ENCODE peak calls at places on chromosomes 7 and 10, in eight cellular contexts. C, W, Z, L, Y, B, M and H are unnamed samples.

GRCh38 chr7:20270371-20270770 is 53.2 kb upstream of the MACC1 start:
- DNase-seq in Z (no peak), C (no peak), W (no peak), L (no peak), Y (no peak), M (no peak), B (no peak), H (no peak)

GRCh38 chr10:61919646-61920215 is 18.2 kb downstream of the ARID5B start:
- DNase-seq in W (no peak), Z (no peak), L (no peak), Y (no peak), B (no peak), M (no peak), C (no peak), H (no peak)

GRCh38 chr7:130432886-130433285 is 7.9 kb downstream of the CEP41 start:
- DNase-seq in Y (no peak), L (no peak), Z (no peak), B (no peak), M (no peak), W (no peak), C (no peak), H (no peak)

GRCh38 chr7:42805601-42806000 is 106.3 kb downstream of the C7orf25 start:
- DNase-seq in W (no peak), Y (no peak), B (no peak), Z (no peak), C (no peak), M (no peak), L (no peak), H (no peak)

GRCh38 chr10:100509241-100509640 is 10.4 kb downstream of the SEC31B start:
- DNase-seq in Z (no peak), W (no peak), B (no peak), C (no peak), Y (no peak), M (no peak), L (no peak), H (no peak)

GRCh38 chr10:97534746-97535367 is 36.1 kb downstream of the UBTD1 start:
- DNase-seq in C (peak), Y (no peak), B (no peak), W (peak), M (no peak), L (peak), Z (peak), H (peak)

GRCh38 chr7:94300176-94300835 is 94.4 kb upstream of the COL1A2 start:
- DNase-seq in L (peak), Y (no peak), C (no peak), B (no peak), Z (no peak), M (no peak), W (no peak), H (no peak)

GRCh38 chr10:60387531-60387930 is 2.1 kb downstream of the ANK3 start:
- DNase-seq in W (no peak), Z (no peak), C (no peak), L (no peak), B (no peak), M (no peak), Y (no peak), H (no peak)

GRCh38 chr10:110758898-110759297 is 112.8 kb upstream of the PDCD4 start:
- DNase-seq in B (no peak), M (peak), W (no peak), L (no peak), Y (no peak), Z (no peak), C (no peak), H (no peak)

GRCh38 chr7:30080818-30081217 is 52.6 kb downstream of the PLEKHA8 start:
- DNase-seq in W (no peak), L (no peak), C (no peak), Z (no peak), Y (no peak), B (no peak), M (no peak), H (no peak)

GRCh38 chr10:103839513-103839864 is 15.9 kb downstream of the SH3PXD2A start:
- DNase-seq in L (no peak), B (no peak), M (no peak), Z (no peak), C (no peak), Y (no peak), W (no peak), H (no peak)
- H3K27ac ChIP-seq in L (no peak), B (no peak), M (peak), Z (no peak), C (no peak), Y (no peak), W (peak), H (no peak)

DNA sequence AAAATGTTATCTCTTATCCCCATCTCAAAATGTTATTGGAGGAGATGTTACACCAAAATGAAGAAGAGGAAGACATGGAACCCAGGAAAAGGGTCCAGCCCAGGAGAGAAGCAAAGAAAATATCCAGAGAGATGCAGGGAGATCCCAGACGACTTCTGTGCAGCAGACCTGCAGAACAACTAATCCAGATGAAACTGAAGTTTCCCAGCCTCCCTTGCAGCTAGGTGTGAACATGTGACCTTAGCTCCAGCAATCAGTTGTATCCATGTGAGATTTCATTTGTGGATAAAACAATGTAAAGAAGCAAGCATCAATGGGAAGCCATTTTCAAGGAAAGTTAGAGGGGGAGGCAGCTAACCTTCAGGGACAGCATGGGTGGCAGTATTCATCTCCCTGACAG is 55.8 kb upstream of the NANOS1 start:
- DNase-seq in W (no peak), B (no peak), L (no peak), Y (no peak), Z (no peak), C (peak), M (no peak), H (no peak)
- H3K27ac ChIP-seq in W (no peak), B (no peak), L (no peak), Y (no peak), Z (no peak), C (no peak), M (no peak), H (no peak)

GRCh38 chr7:151859948-151860685 is 16.8 kb downstream of the PRKAG2 start:
- DNase-seq in Y (no peak), C (no peak), B (peak), W (no peak), M (no peak), Z (peak), L (no peak), H (no peak)
- H3K27ac ChIP-seq in Y (no peak), C (no peak), B (no peak), W (no peak), M (no peak), Z (no peak), L (no peak), H (no peak)

DNA sequence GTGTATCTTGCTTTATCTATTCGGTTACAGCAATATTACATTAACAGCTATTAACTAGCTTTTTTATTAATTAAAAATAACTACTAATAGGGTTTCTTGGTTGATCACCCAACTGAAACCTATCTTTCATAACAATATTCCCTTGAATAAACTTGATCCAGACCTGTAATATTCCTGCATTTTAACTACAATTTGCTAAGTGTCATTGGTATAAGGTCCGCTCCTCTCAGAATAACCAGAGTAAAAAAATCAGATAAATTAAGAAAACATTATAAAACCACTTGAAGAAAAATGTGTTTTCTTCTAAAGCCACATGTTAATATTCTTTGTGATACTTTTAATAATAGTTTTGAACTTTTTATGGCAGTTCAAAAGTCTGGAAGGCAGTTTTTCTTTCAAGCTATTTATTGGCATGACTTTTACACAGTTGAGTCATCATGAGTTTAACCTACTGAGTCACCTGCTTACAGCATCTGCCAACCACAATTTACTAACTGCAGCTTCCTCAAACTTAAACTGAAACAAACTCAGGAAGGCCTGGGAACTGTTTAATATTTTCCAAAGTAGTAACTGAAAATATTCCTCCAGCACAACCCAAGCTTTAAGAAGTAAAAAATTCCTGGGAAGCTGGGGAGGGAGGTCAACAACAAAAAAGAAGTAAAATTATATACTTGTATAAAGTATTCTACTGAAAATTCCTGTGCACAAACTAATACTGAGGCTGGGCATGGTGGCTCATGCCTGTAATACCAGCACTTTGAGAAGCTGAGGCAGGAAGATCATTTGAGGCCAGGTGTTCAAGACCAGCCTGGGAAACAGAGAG is 103.2 kb downstream of the NRBF2 start:
- DNase-seq in B (no peak), W (no peak), M (no peak), Y (no peak), L (peak), Z (no peak), C (no peak), H (no peak)
- H3K27ac ChIP-seq in B (peak), W (peak), M (peak), Y (peak), L (peak), Z (no peak), C (no peak), H (no peak)

GRCh38 chr7:138025215-138026186 is 23.6 kb upstream of the CREB3L2 start:
- DNase-seq in L (no peak), W (no peak), Z (no peak), Y (no peak), M (no peak), B (no peak), C (no peak), H (no peak)
- H3K27ac ChIP-seq in L (no peak), W (no peak), Z (no peak), Y (no peak), M (no peak), B (no peak), C (no peak), H (no peak)

GRCh38 chr10:73853196-73853595 is 21.2 kb downstream of the CAMK2G start:
- DNase-seq in L (no peak), B (no peak), C (no peak), Z (no peak), M (no peak), W (no peak), Y (no peak), H (no peak)
- H3K27ac ChIP-seq in L (no peak), B (no peak), C (no peak), Z (no peak), M (no peak), W (no peak), Y (peak), H (peak)